ENCODE peak calls at places on chromosomes 7 and 10, in eight cellular contexts. D is transverse colon, T is Panc1, R is K562, Q is lower lobe of right lung, F is suprapubic skin, X is adrenal gland, J is trophoblast cell. C is an unnamed sample.

GRCh38 chr10:44864042-44864436 is 47.1 kb upstream of the TMEM72 start:
- DNase-seq in J (peak), R (no peak), X (no peak), Q (peak), D (peak), F (no peak), T (no peak), C (peak)

GRCh38 chr10:123567984-123568745 is 98.0 kb upstream of the GPR26 start:
- DNase-seq in T (no peak), Q (no peak), R (no peak), D (no peak), X (no peak), F (peak), J (no peak), C (peak)

GRCh38 chr7:157339777-157340677 is 3.2 kb downstream of the DNAJB6 start:
- DNase-seq in T (peak), D (peak), Q (peak), J (peak), F (no peak), X (peak), R (peak), C (no peak)

GRCh38 chr7:98266840-98267239 is 14.6 kb upstream of the BRI3 start:
- DNase-seq in Q (no peak), X (no peak), D (no peak), F (no peak), J (no peak), T (no peak), R (no peak), C (no peak)

GRCh38 chr7:139339698-139340036 is 1.5 kb upstream of the FMC1 start:
- DNase-seq in Q (no peak), T (no peak), X (no peak), F (no peak), D (no peak), J (no peak), R (no peak), C (no peak)

GRCh38 chr7:152859781-152860191 is 100.2 kb downstream of the ACTR3B start:
- DNase-seq in F (no peak), D (no peak), Q (no peak), X (no peak), J (no peak), R (peak), T (no peak), C (no peak)

GRCh38 chr7:37372750-37373149 is 75.9 kb downstream of the ELMO1 start:
- DNase-seq in J (peak), Q (no peak), F (no peak), R (no peak), X (no peak), D (no peak), T (no peak), C (no peak)

GRCh38 chr7:3578399-3578798 is 277.3 kb downstream of the SDK1 start:
- DNase-seq in Q (no peak), F (no peak), R (no peak), X (no peak), T (no peak), J (no peak), D (no peak), C (no peak)

GRCh38 chr10:80410122-80410521 is 1.8 kb downstream of the PRXL2A start:
- DNase-seq in Q (no peak), J (no peak), R (no peak), T (no peak), F (peak), D (peak), X (no peak), C (no peak)

GRCh38 chr10:29771376-29771775 is 136.6 kb upstream of the SVIL start:
- DNase-seq in D (no peak), Q (no peak), T (no peak), R (no peak), F (no peak), X (no peak), J (no peak), C (no peak)

GRCh38 chr7:105885386-105886111 is 9.2 kb upstream of the ATXN7L1 start:
- DNase-seq in R (no peak), D (peak), T (no peak), Q (no peak), X (peak), F (no peak), J (no peak), C (no peak)

GRCh38 chr10:59098387-59098786 is 78.1 kb upstream of the PHYHIPL start:
- DNase-seq in F (no peak), R (no peak), D (peak), J (peak), Q (no peak), T (no peak), X (peak), C (no peak)

GRCh38 chr10:11625019-11625735 is 13.7 kb upstream of the USP6NL start:
- DNase-seq in D (peak), J (no peak), R (no peak), X (no peak), F (no peak), T (no peak), Q (no peak), C (no peak)

GRCh38 chr10:119401671-119402395 is 140.7 kb downstream of the RGS10 start:
- DNase-seq in J (peak), T (peak), Q (peak), R (peak), D (peak), X (peak), F (peak), C (no peak)

GRCh38 chr7:144835166-144835611 is 664 bp downstream of the TPK1 start:
- DNase-seq in F (no peak), D (peak), R (peak), J (peak), Q (peak), X (peak), T (peak), C (no peak)

GRCh38 chr7:158863611-158864506 is 7.5 kb downstream of the DYNC2I1 start:
- DNase-seq in D (peak), J (peak), T (no peak), F (peak), Q (peak), R (peak), X (peak), C (no peak)

GRCh38 chr7:131899271-131900030 is 343.0 kb upstream of the PODXL start:
- DNase-seq in R (no peak), J (no peak), F (no peak), X (no peak), T (no peak), Q (no peak), D (no peak), C (peak)

GRCh38 chr7:108003591-108003935 is 602 bp upstream of the LAMB1 start:
- DNase-seq in T (no peak), J (no peak), F (no peak), D (no peak), Q (no peak), X (no peak), R (no peak), C (no peak)

GRCh38 chr7:108001759-108002725 is 919 bp downstream of the LAMB1 start:
- DNase-seq in Q (no peak), X (no peak), J (no peak), F (no peak), T (no peak), D (peak), R (no peak), C (no peak)

GRCh38 chr7:108004220-108005142 is 1.5 kb upstream of the LAMB1 start:
- DNase-seq in T (no peak), Q (no peak), X (no peak), F (no peak), R (no peak), D (no peak), J (peak), C (no peak)

GRCh38 chr7:108000875-108001758 is 1.8 kb downstream of the LAMB1 start:
- DNase-seq in Q (peak), D (peak), T (no peak), R (no peak), X (peak), J (peak), F (no peak), C (no peak)

GRCh38 chr7:108002726-108003590 is at the start of gene LAMB1:
- DNase-seq in R (peak), D (peak), J (peak), T (no peak), X (peak), F (no peak), Q (peak), C (no peak)
- H3K27ac ChIP-seq in R (peak), D (peak), J (peak), T (peak), X (peak), F (peak), Q (peak), C (peak)

GRCh38 chr10:132611026-132611910 is 73.7 kb downstream of the INPP5A start:
- DNase-seq in T (no peak), Q (no peak), X (no peak), F (no peak), R (no peak), D (no peak), J (no peak), C (no peak)
- H3K27ac ChIP-seq in T (no peak), Q (no peak), X (no peak), F (no peak), R (no peak), D (no peak), J (no peak), C (no peak)

GRCh38 chr7:129955993-129956543 is 3.3 kb upstream of the UBE2H start:
- DNase-seq in J (peak), R (no peak), X (no peak), D (no peak), Q (no peak), T (no peak), F (no peak), C (no peak)

GRCh38 chr7:129952653-129953560 is at the start of gene UBE2H:
- DNase-seq in Q (peak), T (peak), D (peak), J (peak), R (peak), F (peak), X (peak), C (no peak)

GRCh38 chr7:129959480-129960332 is 6.9 kb upstream of the UBE2H start:
- DNase-seq in J (peak), F (no peak), D (no peak), X (no peak), R (no peak), T (no peak), Q (no peak), C (no peak)

DNA sequence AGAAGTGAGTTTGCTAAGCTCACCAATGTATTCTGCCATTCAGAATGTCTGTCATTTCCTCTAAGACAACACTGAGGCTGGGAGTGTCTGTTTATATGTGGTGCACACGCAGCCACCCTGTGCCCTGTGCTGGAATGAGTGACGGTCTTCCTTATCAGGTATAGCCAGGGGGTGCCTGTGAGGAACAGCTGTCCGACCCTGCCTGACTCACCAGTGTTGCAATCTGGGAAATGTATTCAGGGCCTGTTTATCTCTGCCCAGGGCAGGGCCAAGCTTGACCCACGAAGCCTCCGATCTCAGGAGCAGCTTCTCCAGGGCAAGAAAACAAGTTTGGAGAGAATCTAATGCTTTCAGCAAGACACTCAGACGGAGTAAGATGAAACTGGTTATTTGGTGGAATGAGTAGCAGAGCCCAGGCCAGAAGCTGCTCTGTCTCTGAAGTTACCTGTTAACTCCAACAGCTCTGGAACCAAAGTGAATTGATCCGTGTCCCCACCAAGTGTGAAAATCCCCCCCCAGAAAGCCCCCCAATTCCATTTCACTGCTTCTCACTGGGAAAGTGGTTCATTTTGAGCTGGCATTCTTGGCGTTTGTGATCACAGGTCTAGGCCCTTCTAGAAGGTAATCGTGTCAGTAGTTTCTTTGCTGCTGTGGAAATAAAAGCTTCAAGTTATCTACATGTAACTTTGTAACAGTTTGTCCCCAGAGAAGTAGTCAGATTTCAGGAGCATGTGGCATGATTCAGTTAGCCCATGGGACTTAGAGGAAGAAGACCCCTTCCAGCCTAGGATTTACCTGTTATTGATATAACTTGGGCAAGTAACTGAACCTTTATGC is 6.1 kb upstream of the UBE2H start:
- DNase-seq in R (peak), Q (no peak), J (peak), D (peak), X (peak), F (no peak), T (no peak), C (no peak)
- H3K27ac ChIP-seq in R (peak), Q (peak), J (peak), D (peak), X (peak), F (peak), T (no peak), C (peak)

DNA sequence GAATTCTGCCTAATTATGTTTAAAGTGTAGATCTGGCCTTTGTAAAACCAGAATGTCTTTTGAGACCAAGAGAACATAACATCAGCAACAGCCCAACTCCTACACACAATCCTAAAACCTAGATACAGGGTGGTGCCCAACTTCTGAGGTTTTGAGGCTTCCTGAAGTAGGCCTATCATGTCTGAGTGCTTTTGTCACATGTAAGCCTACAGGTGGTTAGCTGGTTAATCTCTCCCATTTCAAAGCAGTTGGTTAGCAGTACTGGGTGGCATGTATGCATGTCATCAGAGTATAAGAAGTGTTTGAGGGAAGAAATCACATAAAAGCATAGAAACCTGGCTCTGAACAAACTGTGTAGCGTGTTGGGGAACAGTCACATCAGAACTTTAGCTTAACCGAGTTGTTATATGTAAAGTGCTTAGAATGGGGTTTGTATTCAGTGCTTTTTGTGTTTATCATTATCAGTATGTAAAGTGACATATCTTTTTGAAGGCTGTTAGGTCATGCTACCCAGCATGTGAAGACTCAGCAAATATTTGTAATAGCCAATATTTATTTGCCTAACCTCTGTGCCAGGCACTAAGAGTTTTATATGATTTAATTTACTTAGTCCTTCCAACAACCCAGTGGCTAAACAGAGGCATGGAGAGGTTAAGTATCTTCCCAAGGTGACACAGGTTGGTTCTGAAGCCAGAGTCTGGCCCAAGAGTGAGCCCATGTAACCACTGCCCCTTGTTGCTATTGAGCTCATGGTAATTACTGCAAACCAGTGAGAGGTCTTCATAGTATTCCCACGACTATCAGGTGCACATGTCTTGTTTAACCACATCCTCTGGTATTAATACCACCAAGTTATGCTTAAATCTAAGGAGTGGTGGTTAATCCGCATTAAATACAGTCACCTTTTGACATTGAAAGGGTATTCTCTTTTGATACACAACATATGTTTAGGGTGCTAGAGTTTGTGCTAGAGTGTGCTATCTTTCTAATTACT is 2.6 kb downstream of the ADD3 start:
- DNase-seq in X (no peak), F (no peak), D (no peak), R (no peak), T (no peak), J (no peak), Q (no peak), C (no peak)
- H3K27ac ChIP-seq in X (no peak), F (no peak), D (peak), R (no peak), T (no peak), J (no peak), Q (no peak), C (no peak)